ENCODE peak calls at places on chromosome 3, in five cellular contexts. C is endothelial cell, L is RCC 7860, I is HT-29, V is hypothalamus. K is an unnamed sample.

GRCh38 chr3:81726132-81726531 is 35.3 kb downstream of the GBE1 start:
- DNase-seq in L (no peak), C (no peak), I (no peak), V (no peak), K (no peak)

GRCh38 chr3:88263417-88264116 is 113.8 kb downstream of the C3orf38 start:
- DNase-seq in C (no peak), V (no peak), L (no peak), I (no peak), K (no peak)

GRCh38 chr3:182713743-182714517 is 79.4 kb upstream of the ATP11B start:
- DNase-seq in I (peak), C (no peak), L (peak), V (no peak), K (peak)

GRCh38 chr3:71503525-71504249 is 79.8 kb downstream of the FOXP1 start:
- DNase-seq in I (no peak), C (no peak), V (no peak), L (peak), K (no peak)

GRCh38 chr3:122269045-122269444 is 56.0 kb upstream of the CSTA start:
- DNase-seq in L (no peak), I (no peak), V (no peak), C (no peak), K (no peak)

GRCh38 chr3:23175361-23176073 is 27.6 kb upstream of the UBE2E2 start:
- DNase-seq in C (no peak), L (no peak), V (no peak), I (no peak), K (no peak)

GRCh38 chr3:157294444-157294843 is 134.5 kb upstream of the CCNL1 start:
- DNase-seq in V (no peak), L (no peak), C (no peak), I (no peak), K (no peak)

GRCh38 chr3:120196333-120196732 is 88.7 kb downstream of the GPR156 start:
- DNase-seq in C (no peak), I (no peak), V (no peak), L (no peak), K (no peak)

K was measured in naive thymus-derived CD8-positive, alpha-beta T cell.